ENCODE peak calls at places on chromosomes 3 and 15, in seven cellular contexts. Y is SJSA1, P is HepG2, U is PC-3, I is kidney epithelial cell, R is GM06990, K is fibroblast of villous mesenchyme. C is an unnamed sample.

GRCh38 chr15:66288796-66289195 is 4.6 kb upstream of the DIS3L start:
- DNase-seq in Y (peak), P (no peak), U (no peak), I (no peak), R (no peak), K (peak), C (no peak)

GRCh38 chr3:134704556-134704955 is 53.7 kb upstream of the KY start:
- DNase-seq in Y (no peak), P (no peak), U (no peak), I (no peak), R (no peak), K (no peak), C (no peak)

GRCh38 chr3:70981252-70981933 is 602.1 kb downstream of the FOXP1 start:
- DNase-seq in Y (no peak), P (no peak), U (no peak), I (no peak), R (no peak), K (no peak), C (peak)

GRCh38 chr3:28615071-28615470 is 266.4 kb upstream of the AZI2 start:
- DNase-seq in Y (no peak), P (no peak), U (no peak), I (no peak), R (no peak), K (no peak), C (no peak)

GRCh38 chr15:42091753-42092665 is 2.4 kb downstream of the PLA2G4D start:
- DNase-seq in Y (peak), P (peak), U (peak), I (no peak), R (no peak), K (no peak), C (no peak)

GRCh38 chr3:155252535-155252934 is 40.9 kb downstream of the STRIT1 start:
- DNase-seq in Y (no peak), P (no peak), U (peak), I (no peak), R (no peak), K (peak), C (no peak)

GRCh38 chr3:111351334-111351733 is 190.7 kb upstream of the CD96 start:
- DNase-seq in Y (no peak), P (no peak), U (peak), I (no peak), R (no peak), K (no peak), C (no peak)

GRCh38 chr3:32819581-32820348 is 2.0 kb downstream of the TRIM71 start:
- DNase-seq in Y (no peak), P (no peak), U (no peak), I (no peak), R (no peak), K (no peak), C (no peak)

GRCh38 chr3:35946857-35947514 is 307.7 kb downstream of the ARPP21 start:
- DNase-seq in Y (no peak), P (no peak), U (no peak), I (no peak), R (no peak), K (no peak), C (no peak)

GRCh38 chr15:69467636-69468035 is 15.0 kb downstream of the RPLP1 start:
- DNase-seq in Y (no peak), P (no peak), U (peak), I (no peak), R (no peak), K (no peak), C (no peak)

GRCh38 chr15:38323895-38324294 is 71.3 kb downstream of the SPRED1 start:
- DNase-seq in Y (no peak), P (no peak), U (no peak), I (no peak), R (no peak), K (no peak), C (no peak)

GRCh38 chr15:24917431-24917830 is 37.4 kb upstream of the SNRPN start:
- DNase-seq in Y (no peak), P (no peak), U (no peak), I (no peak), R (no peak), K (no peak), C (no peak)

GRCh38 chr3:190338717-190339116 is 16.5 kb upstream of the CLDN1 start:
- DNase-seq in Y (no peak), P (no peak), U (peak), I (no peak), R (no peak), K (no peak), C (no peak)

GRCh38 chr15:38304486-38304885 is 51.9 kb downstream of the SPRED1 start:
- DNase-seq in Y (no peak), P (no peak), U (no peak), I (no peak), R (no peak), K (no peak), C (no peak)

GRCh38 chr3:178385280-178385952 is 150.8 kb upstream of the KCNMB2 start:
- DNase-seq in Y (peak), P (peak), U (peak), I (no peak), R (no peak), K (peak), C (no peak)

GRCh38 chr3:126367316-126367805 is 10.2 kb upstream of the KLF15 start:
- DNase-seq in Y (no peak), P (no peak), U (no peak), I (no peak), R (no peak), K (no peak), C (no peak)

GRCh38 chr15:29656636-29657475 is 165.4 kb downstream of the TJP1 start:
- DNase-seq in Y (no peak), P (no peak), U (no peak), I (no peak), R (no peak), K (peak), C (no peak)

GRCh38 chr3:177145954-177146353 is 51.3 kb downstream of the TBL1XR1 start:
- DNase-seq in Y (no peak), P (no peak), U (no peak), I (no peak), R (no peak), K (no peak), C (no peak)

GRCh38 chr15:92711457-92711831 is 55.9 kb upstream of the FAM174B start:
- DNase-seq in Y (no peak), P (no peak), U (no peak), I (no peak), R (no peak), K (no peak), C (no peak)

GRCh38 chr15:68787609-68788264 is 33.0 kb downstream of the ANP32A start:
- DNase-seq in Y (no peak), P (no peak), U (no peak), I (no peak), R (no peak), K (no peak), C (no peak)

GRCh38 chr3:151305081-151305777 is 11.4 kb downstream of the GPR87 start:
- DNase-seq in Y (peak), P (peak), U (peak), I (peak), R (no peak), K (peak), C (peak)

DNA sequence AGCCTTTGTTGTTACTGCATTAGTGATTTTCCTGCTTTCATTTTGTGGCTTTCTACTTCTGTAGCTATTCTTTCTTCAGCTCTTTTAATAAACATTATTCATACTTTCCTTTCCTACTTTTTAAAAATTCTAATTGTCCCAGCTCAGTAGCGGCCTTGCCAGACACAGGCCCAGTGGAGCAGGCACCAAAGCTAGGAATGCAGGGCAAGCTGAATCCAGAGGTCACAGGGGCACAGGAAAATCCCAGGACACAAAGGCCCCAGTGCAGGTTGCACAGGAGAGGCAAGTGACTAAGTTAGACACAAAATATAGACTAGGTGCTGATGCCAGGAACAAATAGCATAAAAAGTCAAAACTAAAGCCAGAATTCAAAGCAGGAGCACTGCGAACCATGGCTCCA is 49.0 kb upstream of the CCDC80 start:
- DNase-seq in Y (no peak), P (no peak), U (no peak), I (no peak), R (no peak), K (no peak), C (no peak)
- H3K4me3 ChIP-seq in Y (no peak), P (no peak), U (no peak), I (no peak), R (no peak), K (no peak), C (no peak)

GRCh38 chr3:4492240-4493007 is 724 bp upstream of the ITPR1 start:
- DNase-seq in Y (peak), P (peak), U (peak), I (no peak), R (no peak), K (peak), C (peak)

GRCh38 chr3:4494807-4495200 is 1.7 kb downstream of the ITPR1 start:
- DNase-seq in Y (no peak), P (no peak), U (no peak), I (no peak), R (no peak), K (no peak), C (no peak)

GRCh38 chr3:4493008-4493930 is at the start of gene ITPR1:
- DNase-seq in Y (peak), P (peak), U (peak), I (peak), R (peak), K (peak), C (peak)

GRCh38 chr3:4493931-4494806 is 1.0 kb downstream of the ITPR1 start:
- DNase-seq in Y (no peak), P (no peak), U (peak), I (no peak), R (no peak), K (peak), C (no peak)

GRCh38 chr3:4491873-4492239 is 1.3 kb upstream of the ITPR1 start:
- DNase-seq in Y (no peak), P (no peak), U (no peak), I (no peak), R (no peak), K (no peak), C (no peak)
- H3K4me3 ChIP-seq in Y (no peak), P (peak), U (peak), I (peak), R (peak), K (peak), C (peak)

GRCh38 chr15:80550219-80550909 is 144.7 kb upstream of the ABHD17C start:
- DNase-seq in Y (peak), P (peak), U (peak), I (peak), R (no peak), K (peak), C (peak)

GRCh38 chr15:80550910-80551265 is 144.2 kb upstream of the ABHD17C start:
- DNase-seq in Y (no peak), P (no peak), U (peak), I (no peak), R (no peak), K (no peak), C (no peak)

GRCh38 chr15:80551348-80551747 is 143.8 kb upstream of the ABHD17C start:
- DNase-seq in Y (no peak), P (no peak), U (no peak), I (no peak), R (no peak), K (no peak), C (no peak)

GRCh38 chr15:80549191-80549590 is 145.0 kb downstream of the ARNT2 start:
- DNase-seq in Y (peak), P (no peak), U (peak), I (peak), R (no peak), K (peak), C (peak)

GRCh38 chr15:80549712-80550111 is 145.4 kb upstream of the ABHD17C start:
- DNase-seq in Y (no peak), P (no peak), U (no peak), I (no peak), R (no peak), K (no peak), C (no peak)
- H3K4me3 ChIP-seq in Y (peak), P (no peak), U (no peak), I (no peak), R (no peak), K (peak), C (no peak)

GRCh38 chr3:123698813-123699212 is 114.0 kb upstream of the HACD2 start:
- DNase-seq in Y (no peak), P (no peak), U (no peak), I (no peak), R (no peak), K (no peak), C (no peak)
- H3K4me3 ChIP-seq in Y (no peak), P (no peak), U (no peak), I (no peak), R (no peak), K (peak), C (no peak)

GRCh38 chr15:43824302-43825246 is at the start of gene MFAP1:
- DNase-seq in Y (peak), P (peak), U (peak), I (peak), R (peak), K (peak), C (peak)

GRCh38 chr15:43826029-43826507 is 734 bp upstream of the WDR76 start:
- DNase-seq in Y (no peak), P (no peak), U (no peak), I (no peak), R (no peak), K (no peak), C (no peak)

GRCh38 chr15:43821505-43821904 is 3.0 kb downstream of the MFAP1 start:
- DNase-seq in Y (no peak), P (no peak), U (no peak), I (no peak), R (no peak), K (peak), C (no peak)
- H3K4me3 ChIP-seq in Y (no peak), P (no peak), U (peak), I (no peak), R (no peak), K (peak), C (no peak)

DNA sequence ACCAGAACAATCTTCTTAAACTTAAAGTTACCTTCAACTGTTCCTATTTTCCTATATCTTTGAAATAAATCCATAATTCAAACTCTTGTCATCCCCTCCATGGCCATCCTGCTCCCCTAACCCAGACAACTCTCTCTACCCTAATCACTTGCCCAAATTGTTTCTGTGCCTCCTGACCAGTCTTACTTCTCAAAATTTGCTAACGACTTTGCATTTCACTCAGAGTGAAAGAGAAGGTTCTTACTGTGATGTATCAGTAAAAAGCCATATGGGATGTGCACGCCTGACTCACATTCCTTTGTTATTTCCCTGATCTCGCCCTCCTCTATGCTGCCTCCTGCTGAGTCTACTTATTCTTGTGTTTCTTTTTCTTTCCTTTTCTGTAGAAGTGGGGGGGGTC is 487.2 kb upstream of the FRG2C start:
- DNase-seq in Y (no peak), P (no peak), U (no peak), I (no peak), R (no peak), K (no peak), C (no peak)
- H3K4me3 ChIP-seq in Y (no peak), P (no peak), U (no peak), I (no peak), R (no peak), K (no peak), C (no peak)